ENCODE peak calls at places on chromosomes 3 and 15, in ten cellular contexts. K is CD8-positive, alpha-beta memory T cell; E is hepatocyte; U is left ventricle myocardium inferior; Y is aorta; W is GM23338; Q is K562; I is A673; L is Peyer's patch; B is fibroblast of lung. S is an unnamed sample. For H3K27me3, the result is how much of the 10 kb centered on the place peaks cover.

GRCh38 chr15:43135351-43135750 is 2.0 kb downstream of the TMEM62 start:
- DNase-seq in K (no peak), E (no peak), U (no peak), Y (no peak), W (peak), Q (no peak), I (no peak), L (no peak), B (no peak), S (no peak)

GRCh38 chr15:34161329-34161953 is 48.5 kb downstream of the KATNBL1 start:
- DNase-seq in K (no peak), E (peak), U (no peak), Y (no peak), W (peak), Q (no peak), I (no peak), L (no peak), B (no peak), S (no peak)

GRCh38 chr3:197912770-197913476 is 37.1 kb upstream of the RPL35A start:
- DNase-seq in K (no peak), E (no peak), U (no peak), Y (no peak), W (no peak), Q (no peak), I (no peak), L (no peak), B (no peak), S (no peak)

GRCh38 chr3:45008117-45008516 is 18.0 kb upstream of the CLEC3B start:
- DNase-seq in K (no peak), E (no peak), U (no peak), Y (no peak), W (no peak), Q (no peak), I (no peak), L (no peak), B (peak), S (no peak)

GRCh38 chr3:49673131-49673714 is 928 bp upstream of the APEH start:
- DNase-seq in K (no peak), E (peak), U (no peak), Y (no peak), W (peak), Q (no peak), I (no peak), L (no peak), B (no peak), S (no peak)

GRCh38 chr3:138863776-138864113 is 29.0 kb upstream of the PIK3CB start:
- DNase-seq in K (no peak), E (no peak), U (no peak), Y (no peak), W (no peak), Q (no peak), I (no peak), L (no peak), B (no peak), S (no peak)

GRCh38 chr3:151404316-151404715 is 19.8 kb upstream of the P2RY12 start:
- DNase-seq in K (no peak), E (no peak), U (no peak), Y (no peak), W (no peak), Q (no peak), I (no peak), L (no peak), B (peak), S (no peak)

GRCh38 chr3:31405515-31405914 is 127.2 kb upstream of the STT3B start:
- DNase-seq in K (no peak), E (no peak), U (no peak), Y (no peak), W (no peak), Q (no peak), I (no peak), L (no peak), B (no peak), S (no peak)

GRCh38 chr15:24985224-24985623 is 30.4 kb downstream of the SNRPN start:
- DNase-seq in K (no peak), E (no peak), U (no peak), Y (no peak), W (no peak), Q (no peak), I (no peak), L (no peak), B (no peak), S (no peak)

GRCh38 chr3:120173056-120173675 is 78.9 kb upstream of the GSK3B start:
- DNase-seq in K (no peak), E (no peak), U (no peak), Y (no peak), W (no peak), Q (no peak), I (no peak), L (no peak), B (no peak), S (no peak)

GRCh38 chr15:69697913-69698312 is 245.3 kb downstream of the RPLP1 start:
- DNase-seq in K (no peak), E (no peak), U (peak), Y (peak), W (no peak), Q (no peak), I (peak), L (no peak), B (no peak), S (no peak)

GRCh38 chr15:46450810-46451182 is 816.0 kb downstream of the SQOR start:
- DNase-seq in K (no peak), E (no peak), U (no peak), Y (no peak), W (no peak), Q (no peak), I (no peak), L (no peak), B (no peak), S (no peak)

GRCh38 chr3:44099566-44100297 is 142.0 kb upstream of the TOPAZ1 start:
- DNase-seq in K (no peak), E (peak), U (no peak), Y (no peak), W (no peak), Q (no peak), I (no peak), L (no peak), B (no peak), S (no peak)

GRCh38 chr3:11558002-11558401 is 85.7 kb downstream of the VGLL4 start:
- DNase-seq in K (no peak), E (no peak), U (peak), Y (no peak), W (no peak), Q (no peak), I (no peak), L (no peak), B (peak), S (no peak)

GRCh38 chr3:10169000-10169496 is 4.3 kb downstream of the IRAK2 start:
- DNase-seq in K (no peak), E (no peak), U (no peak), Y (peak), W (peak), Q (no peak), I (no peak), L (no peak), B (no peak), S (no peak)

GRCh38 chr3:174303911-174304541 is 555.1 kb upstream of the NAALADL2 start:
- DNase-seq in K (no peak), E (peak), U (no peak), Y (no peak), W (no peak), Q (no peak), I (no peak), L (no peak), B (no peak), S (no peak)

GRCh38 chr3:187288176-187288893 is 3.2 kb downstream of the MASP1 start:
- DNase-seq in K (no peak), E (no peak), U (no peak), Y (peak), W (no peak), Q (no peak), I (no peak), L (no peak), B (no peak), S (no peak)

GRCh38 chr3:105829879-105830622 is 38.8 kb downstream of the CBLB start:
- DNase-seq in K (peak), E (no peak), U (no peak), Y (no peak), W (no peak), Q (no peak), I (no peak), L (no peak), B (peak), S (no peak)

GRCh38 chr15:65921780-65922179 is 52.5 kb downstream of the RAB11A start:
- DNase-seq in K (no peak), E (no peak), U (no peak), Y (no peak), W (no peak), Q (no peak), I (no peak), L (no peak), B (no peak), S (no peak)

GRCh38 chr3:31777092-31777491 is 204.0 kb downstream of the OSBPL10 start:
- DNase-seq in K (no peak), E (no peak), U (no peak), Y (no peak), W (no peak), Q (no peak), I (no peak), L (no peak), B (no peak), S (no peak)

GRCh38 chr15:89096664-89097063 is 8.4 kb downstream of the ABHD2 start:
- DNase-seq in K (no peak), E (no peak), U (no peak), Y (no peak), W (no peak), Q (no peak), I (no peak), L (no peak), B (peak), S (no peak)

GRCh38 chr15:89097313-89097712 is 9.1 kb downstream of the ABHD2 start:
- DNase-seq in K (no peak), E (no peak), U (no peak), Y (no peak), W (no peak), Q (no peak), I (no peak), L (no peak), B (no peak), S (no peak)

GRCh38 chr15:89095556-89095955 is 7.3 kb downstream of the ABHD2 start:
- DNase-seq in K (no peak), E (no peak), U (no peak), Y (no peak), W (no peak), Q (no peak), I (no peak), L (no peak), B (no peak), S (no peak)

GRCh38 chr15:89099968-89100367 is 11.7 kb downstream of the ABHD2 start:
- DNase-seq in K (no peak), E (no peak), U (no peak), Y (no peak), W (no peak), Q (no peak), I (no peak), L (no peak), B (no peak), S (no peak)

DNA sequence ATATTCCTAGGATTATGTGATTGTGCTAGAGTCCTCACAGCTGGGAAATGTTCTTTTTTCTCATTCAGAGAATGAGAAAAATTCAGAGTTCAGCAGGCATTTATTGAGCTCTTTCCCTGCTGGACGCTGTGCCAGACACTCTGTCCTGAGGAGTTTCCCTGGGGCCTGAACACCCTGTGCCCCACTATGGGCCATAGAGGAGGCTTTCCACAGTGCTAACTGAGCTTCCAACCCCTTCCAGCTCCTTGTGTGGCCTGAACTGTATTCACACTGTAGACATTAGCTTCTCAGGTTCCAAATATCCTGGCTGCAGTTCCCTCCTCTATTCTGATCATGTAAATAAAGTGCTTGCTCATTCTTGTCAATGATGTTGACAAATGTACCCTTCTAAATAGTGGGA is 10.0 kb downstream of the ABHD2 start:
- DNase-seq in K (no peak), E (no peak), U (no peak), Y (no peak), W (no peak), Q (no peak), I (no peak), L (no peak), B (no peak), S (no peak)
- H3K27ac ChIP-seq in K (no peak), E (peak), U (peak), Y (peak), W (no peak), Q (no peak), I (no peak), L (no peak), B (no peak), S (no peak)

GRCh38 chr3:179136195-179136594 is 12.0 kb upstream of the PIK3CA start:
- DNase-seq in K (no peak), E (no peak), U (no peak), Y (no peak), W (no peak), Q (no peak), I (no peak), L (no peak), B (no peak), S (no peak)

GRCh38 chr3:179133575-179133974 is 14.6 kb upstream of the PIK3CA start:
- DNase-seq in K (no peak), E (no peak), U (no peak), Y (no peak), W (no peak), Q (no peak), I (no peak), L (no peak), B (no peak), S (no peak)
- H3K27me3 ChIP-seq in K (under half), E (under half), U (under half), Y (under half), W (under half), Q (under half), I (under half), L (under half), B (under half), S (under half)

DNA sequence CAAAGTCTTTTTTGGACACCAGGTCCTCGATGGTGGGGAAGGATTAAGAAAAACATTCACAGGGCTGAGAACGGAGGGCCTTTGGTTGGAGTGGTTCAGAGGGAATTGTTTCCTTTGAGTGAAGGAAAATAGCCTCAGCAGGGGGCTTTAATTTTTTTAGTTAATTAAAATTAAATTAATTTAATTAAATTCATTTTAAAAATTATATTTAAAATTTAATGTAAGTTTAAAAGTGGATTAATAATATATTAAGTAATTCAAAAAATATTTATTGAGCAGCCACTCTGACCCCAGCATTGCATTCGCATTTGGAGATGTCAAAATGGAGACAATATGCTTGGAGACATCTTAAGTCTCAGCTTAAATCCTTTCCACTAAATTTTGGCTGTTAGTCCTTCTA is 136.7 kb downstream of the KCNH8 start:
- DNase-seq in K (no peak), E (no peak), U (no peak), Y (no peak), W (no peak), Q (no peak), I (no peak), L (no peak), B (no peak), S (no peak)
- H3K27ac ChIP-seq in K (no peak), E (no peak), U (no peak), Y (no peak), W (no peak), Q (no peak), I (no peak), L (no peak), B (no peak), S (no peak)

GRCh38 chr3:42732196-42732828 is 29.7 kb upstream of the HHATL start:
- DNase-seq in K (no peak), E (no peak), U (no peak), Y (no peak), W (no peak), Q (no peak), I (no peak), L (no peak), B (no peak), S (no peak)

GRCh38 chr3:42732829-42733459 is 30.3 kb upstream of the HHATL start:
- DNase-seq in K (no peak), E (no peak), U (no peak), Y (no peak), W (peak), Q (no peak), I (no peak), L (no peak), B (no peak), S (no peak)

GRCh38 chr3:42730706-42731420 is 28.3 kb upstream of the HHATL start:
- DNase-seq in K (no peak), E (no peak), U (no peak), Y (no peak), W (no peak), Q (no peak), I (no peak), L (no peak), B (no peak), S (no peak)

GRCh38 chr3:42730294-42730693 is 27.7 kb upstream of the HHATL start:
- DNase-seq in K (no peak), E (no peak), U (peak), Y (no peak), W (no peak), Q (no peak), I (no peak), L (no peak), B (no peak), S (no peak)

DNA sequence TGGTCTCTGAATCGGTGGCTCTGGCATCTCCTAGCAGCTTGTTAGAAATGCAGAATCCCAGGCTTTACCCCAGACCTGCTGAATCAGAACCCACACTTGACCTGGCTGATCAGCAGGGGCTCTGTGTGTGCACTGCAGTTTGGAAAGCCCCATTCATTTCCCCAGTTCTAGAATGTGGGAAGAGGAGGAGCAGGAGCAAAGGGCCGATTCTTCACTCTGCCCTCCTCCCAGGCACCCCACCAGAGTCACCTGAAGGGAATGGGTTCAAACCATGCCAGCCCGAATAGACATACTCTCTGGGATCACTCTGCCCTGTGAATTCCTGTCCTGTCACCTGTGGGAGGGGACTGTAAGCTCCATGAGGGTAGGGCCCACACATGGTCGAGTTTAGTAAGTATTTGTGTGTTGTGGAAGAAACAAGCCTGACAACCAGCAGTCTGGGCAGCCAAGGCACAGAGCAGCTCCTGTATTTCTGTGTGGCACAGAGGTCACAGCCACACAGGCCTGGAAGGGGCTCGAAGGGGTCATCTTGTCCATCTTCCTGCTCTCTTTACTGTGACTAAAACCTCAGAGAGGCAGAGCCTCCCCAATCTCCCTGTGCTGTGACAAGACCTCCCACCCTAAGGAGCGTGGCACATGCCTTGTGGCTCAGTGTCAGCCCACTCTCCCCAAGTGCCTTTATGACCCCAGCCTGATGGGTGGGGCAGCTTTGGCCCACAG is 29.0 kb upstream of the HHATL start:
- DNase-seq in K (no peak), E (no peak), U (no peak), Y (no peak), W (no peak), Q (no peak), I (no peak), L (no peak), B (no peak), S (no peak)
- H3K27me3 ChIP-seq in K (under half), E (under half), U (under half), Y (under half), W (under half), Q (under half), I (under half), L (under half), B (under half), S (under half)

GRCh38 chr3:46102059-46102779 is 74.9 kb upstream of the XCR1 start:
- DNase-seq in K (no peak), E (no peak), U (no peak), Y (no peak), W (no peak), Q (no peak), I (no peak), L (no peak), B (no peak), S (no peak)
- H3K27ac ChIP-seq in K (no peak), E (no peak), U (no peak), Y (no peak), W (no peak), Q (no peak), I (no peak), L (no peak), B (no peak), S (no peak)

DNA sequence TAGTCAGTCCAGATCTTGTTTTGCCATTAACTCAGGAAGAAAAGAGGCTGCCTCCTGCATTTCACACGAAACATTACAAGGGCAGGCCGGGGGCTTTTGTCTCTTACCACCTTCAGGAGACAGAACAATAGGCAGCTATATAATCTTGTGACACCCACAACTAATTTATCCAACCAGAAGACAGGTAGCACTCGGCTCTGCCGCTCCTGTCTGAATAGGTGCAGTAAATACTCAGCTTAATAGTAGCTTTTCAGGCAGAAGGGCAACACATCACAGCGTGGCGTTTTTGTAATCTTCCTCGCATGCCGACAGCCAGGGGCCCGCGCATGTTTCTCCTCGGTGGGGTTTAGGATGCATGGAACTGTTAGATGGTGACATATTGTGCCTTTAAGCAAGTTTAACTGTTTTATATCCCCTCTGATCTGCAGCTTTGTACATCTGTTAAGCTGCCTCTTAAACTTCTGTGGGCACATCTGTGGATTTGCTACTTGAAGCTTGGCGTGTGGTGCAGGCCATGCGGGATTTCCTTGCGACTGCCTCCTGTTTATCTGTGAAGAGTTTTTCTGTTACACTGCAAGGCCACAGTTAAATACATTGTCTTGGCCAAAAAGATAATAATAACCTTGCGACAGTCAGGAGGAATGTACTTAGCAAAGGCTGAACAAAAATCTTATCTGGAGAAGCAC is 123.2 kb upstream of the BNIP2 start:
- DNase-seq in K (no peak), E (no peak), U (no peak), Y (no peak), W (peak), Q (no peak), I (no peak), L (no peak), B (no peak), S (no peak)
- H3K27me3 ChIP-seq in K (under half), E (under half), U (half or more), Y (under half), W (under half), Q (under half), I (half or more), L (under half), B (under half), S (under half)

DNA sequence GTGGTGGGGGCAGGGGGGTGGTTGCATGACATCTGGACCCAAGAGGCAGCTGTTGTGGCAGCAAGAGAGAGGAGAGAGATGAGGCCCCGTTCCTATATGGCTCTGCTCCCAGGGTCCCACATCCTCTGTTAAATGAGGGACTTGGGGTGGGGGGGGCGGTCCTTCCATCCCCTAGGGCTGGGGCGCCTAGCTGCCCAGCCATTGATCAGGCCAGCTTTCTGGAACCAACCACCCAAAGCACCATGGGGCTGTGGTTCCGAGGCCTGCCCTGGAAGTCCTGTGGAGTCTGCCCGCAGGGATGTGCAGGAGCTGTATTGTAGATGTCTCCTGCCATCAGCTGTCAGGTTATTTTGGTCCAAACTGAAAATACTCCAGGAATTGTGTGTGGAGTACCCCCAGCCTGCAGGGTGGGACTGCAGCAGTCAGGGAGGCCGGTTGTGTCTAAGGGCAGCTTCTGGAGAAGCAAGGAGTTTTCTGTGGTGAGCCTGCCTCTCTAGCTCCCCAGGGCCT is 5.2 kb downstream of the FURIN start:
- DNase-seq in K (no peak), E (no peak), U (no peak), Y (no peak), W (no peak), Q (no peak), I (no peak), L (no peak), B (no peak), S (no peak)
- H3K27ac ChIP-seq in K (peak), E (peak), U (peak), Y (no peak), W (no peak), Q (peak), I (peak), L (peak), B (no peak), S (no peak)

S was measured in CD4-positive, alpha-beta T cell.